ENCODE peak calls at places on chromosomes 3 and 15, in four cellular contexts. G, R, K and B are unnamed samples. For H3K4me1, the result is how much of the 10 kb centered on the place peaks cover.

GRCh38 chr3:151100076-151100475 is 14.6 kb downstream of the MED12L start:
- DNase-seq in G (no peak), R (no peak), K (no peak), B (no peak)

GRCh38 chr15:70281811-70282307 is 184.1 kb upstream of the TLE3 start:
- DNase-seq in G (no peak), R (no peak), K (peak), B (no peak)

GRCh38 chr3:115161866-115162265 is 14.8 kb upstream of the ZBTB20 start:
- DNase-seq in K (no peak), G (no peak), R (no peak), B (no peak)

GRCh38 chr3:102190340-102190723 is 244.5 kb upstream of the ZPLD1 start:
- DNase-seq in R (no peak), K (no peak), G (no peak), B (no peak)

GRCh38 chr3:42763023-42763422 is 10.0 kb downstream of the CCDC13 start:
- DNase-seq in R (no peak), K (peak), G (no peak), B (no peak)

GRCh38 chr3:188539631-188540194 is 385.8 kb downstream of the LPP start:
- DNase-seq in K (peak), R (no peak), G (no peak), B (no peak)

GRCh38 chr3:13698498-13698897 is 149.6 kb downstream of the FBLN2 start:
- DNase-seq in G (no peak), R (no peak), K (no peak), B (no peak)

GRCh38 chr3:102129774-102130608 is 280.7 kb downstream of the NFKBIZ start:
- DNase-seq in R (peak), G (no peak), K (peak), B (peak)

GRCh38 chr15:29533667-29534066 is 264.0 kb upstream of the NSMCE3 start:
- DNase-seq in R (no peak), K (no peak), G (no peak), B (no peak)

GRCh38 chr3:115388166-115388565 is 235.1 kb upstream of the GAP43 start:
- DNase-seq in G (no peak), K (peak), R (no peak), B (no peak)

GRCh38 chr3:123169492-123169929 is 32.2 kb upstream of the SEC22A start:
- DNase-seq in G (no peak), R (no peak), K (no peak), B (no peak)

GRCh38 chr3:56826831-56827722 is 25.3 kb upstream of the ARHGEF3 start:
- DNase-seq in G (no peak), R (no peak), K (peak), B (no peak)

GRCh38 chr3:43413676-43414368 is 127.5 kb downstream of the SNRK start:
- DNase-seq in G (no peak), R (no peak), K (no peak), B (no peak)

GRCh38 chr3:24318668-24319287 is 175.9 kb downstream of the THRB start:
- DNase-seq in G (no peak), K (peak), R (no peak), B (no peak)

GRCh38 chr15:31455499-31455898 is 128.9 kb downstream of the KLF13 start:
- DNase-seq in R (no peak), K (no peak), G (no peak), B (no peak)

GRCh38 chr3:117660941-117661635 is 951.5 kb downstream of the TUSC7 start:
- DNase-seq in R (no peak), K (peak), G (no peak), B (no peak)

GRCh38 chr3:71033681-71034220 is 549.8 kb downstream of the FOXP1 start:
- DNase-seq in K (no peak), G (no peak), R (no peak), B (no peak)

GRCh38 chr3:40765884-40766283 is 241.1 kb downstream of the ZNF621 start:
- DNase-seq in R (no peak), K (peak), G (no peak), B (no peak)

GRCh38 chr15:88707766-88708165 is 69.0 kb downstream of the ISG20 start:
- DNase-seq in R (no peak), K (peak), G (no peak), B (no peak)

GRCh38 chr3:194395201-194395600 is 3.9 kb downstream of the GP5 start:
- DNase-seq in R (no peak), G (no peak), K (no peak), B (no peak)

GRCh38 chr15:40483919-40484318 is 13.1 kb downstream of the CHST14 start:
- DNase-seq in R (no peak), K (no peak), G (no peak), B (no peak)

GRCh38 chr15:42150246-42150970 is 6.0 kb downstream of the PLA2G4F start:
- DNase-seq in K (no peak), G (peak), R (no peak), B (peak)

GRCh38 chr3:57755368-57756021 is 614 bp upstream of the SLMAP start:
- DNase-seq in K (peak), G (peak), R (peak), B (no peak)

GRCh38 chr3:155007729-155008128 is 72.4 kb upstream of the MME start:
- DNase-seq in R (no peak), G (no peak), K (no peak), B (no peak)

GRCh38 chr3:196431193-196432136 is 762 bp downstream of the UBXN7 start:
- DNase-seq in G (peak), K (peak), R (no peak), B (no peak)

GRCh38 chr15:81410318-81410753 is 36.3 kb upstream of the TMC3 start:
- DNase-seq in K (peak), G (no peak), R (peak), B (peak)

GRCh38 chr15:78565951-78566774 is 843 bp downstream of the CHRNA5 start:
- DNase-seq in K (peak), R (no peak), G (no peak), B (no peak)

GRCh38 chr3:155032918-155033317 is 47.2 kb upstream of the MME start:
- DNase-seq in G (no peak), K (peak), R (no peak), B (no peak)

GRCh38 chr3:50126287-50127211 is 28.6 kb upstream of the SEMA3F start:
- DNase-seq in K (peak), G (no peak), R (peak), B (no peak)

GRCh38 chr3:149369991-149370866 is 7.2 kb downstream of the TM4SF1 start:
- DNase-seq in R (no peak), G (no peak), K (no peak), B (no peak)

GRCh38 chr3:43838009-43838758 is 147.4 kb downstream of the ABHD5 start:
- DNase-seq in G (no peak), K (no peak), R (no peak), B (no peak)

GRCh38 chr15:26644948-26645347 is 127.9 kb downstream of the GABRB3 start:
- DNase-seq in K (no peak), G (no peak), R (no peak), B (no peak)

GRCh38 chr15:48855501-48856440 is 22.2 kb upstream of the EID1 start:
- DNase-seq in G (no peak), K (peak), R (no peak), B (no peak)

GRCh38 chr15:77144028-77144427 is 73.1 kb upstream of the TSPAN3 start:
- DNase-seq in K (peak), G (no peak), R (no peak), B (no peak)
- H3K4me3 ChIP-seq in K (no peak), G (no peak), R (no peak), B (no peak)

GRCh38 chr3:111579495-111579894 is 15.7 kb downstream of the ZBED2 start:
- DNase-seq in R (no peak), K (no peak), G (no peak), B (no peak)

GRCh38 chr3:111577113-111577512 is 18.0 kb downstream of the ZBED2 start:
- DNase-seq in K (no peak), G (no peak), R (no peak), B (no peak)

GRCh38 chr3:111578867-111579266 is 16.3 kb downstream of the ZBED2 start:
- DNase-seq in G (no peak), K (no peak), R (no peak), B (no peak)

GRCh38 chr3:111581403-111582113 is 13.6 kb downstream of the ZBED2 start:
- DNase-seq in K (no peak), R (no peak), G (no peak), B (no peak)

GRCh38 chr3:111577798-111578685 is 17.1 kb downstream of the ZBED2 start:
- DNase-seq in K (peak), R (no peak), G (no peak), B (no peak)
- TF ChIP-seq CTCF in K (peak), R (peak), G (peak), B (no peak)

GRCh38 chr15:90042766-90043525 is 41.8 kb downstream of the ZNF710 start:
- DNase-seq in R (no peak), G (no peak), K (no peak), B (no peak)
- H3K4me1 ChIP-seq in R (under half), G (under half), K (under half), B (under half)

GRCh38 chr3:165462616-165463334 is 266.6 kb upstream of the SLITRK3 start:
- DNase-seq in G (no peak), R (no peak), K (peak), B (no peak)
- H3K4me3 ChIP-seq in G (no peak), R (no peak), K (no peak), B (no peak)

GRCh38 chr3:133390715-133391114 is 9.1 kb upstream of the BFSP2 start:
- DNase-seq in G (no peak), K (no peak), R (no peak), B (no peak)

GRCh38 chr3:133387341-133387740 is 12.5 kb upstream of the BFSP2 start:
- DNase-seq in G (no peak), K (no peak), R (no peak), B (no peak)

GRCh38 chr3:133384331-133385027 is 15.4 kb upstream of the BFSP2 start:
- DNase-seq in G (peak), K (peak), R (peak), B (peak)

GRCh38 chr3:133386876-133387275 is 13.0 kb upstream of the BFSP2 start:
- DNase-seq in R (no peak), G (no peak), K (no peak), B (no peak)

DNA sequence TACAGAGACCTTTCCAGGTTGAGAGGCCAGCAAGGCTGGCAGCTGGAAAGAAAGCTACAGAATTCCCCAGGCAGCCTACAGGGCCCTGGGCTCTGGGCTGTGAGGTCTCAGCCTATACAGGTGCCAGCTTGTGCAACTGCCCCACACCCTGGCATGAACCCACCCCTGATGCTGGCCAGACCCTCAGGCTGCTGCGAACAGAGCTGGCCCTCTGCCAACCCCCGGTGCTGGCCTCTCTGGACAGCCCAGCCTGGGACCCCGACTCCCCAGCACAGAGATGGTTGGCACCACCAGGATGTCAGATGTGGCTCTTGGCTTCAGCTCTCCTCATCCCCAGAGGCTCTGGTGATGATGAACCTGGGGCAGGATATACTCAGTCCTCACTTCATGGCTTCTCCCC is 11.2 kb upstream of the BFSP2 start:
- DNase-seq in R (no peak), K (no peak), G (no peak), B (no peak)
- TF ChIP-seq CTCF in R (no peak), K (no peak), G (no peak), B (no peak)